ENCODE peak calls at places on chromosomes 13 and 19, in six cellular contexts. Q is GM23338, M is spleen, U is H1, B is breast epithelium, Y is GM12891. R is an unnamed sample.

GRCh38 chr13:66558511-66558910 is 671.6 kb downstream of the PCDH9 start:
- DNase-seq in Q (no peak), M (no peak), U (no peak), B (no peak), Y (no peak), R (no peak)

GRCh38 chr13:30978981-30979956 is 46.8 kb downstream of the TEX26 start:
- DNase-seq in Q (peak), M (no peak), U (peak), B (no peak), Y (no peak), R (peak)

GRCh38 chr13:45156565-45157361 is 36.5 kb downstream of the GTF2F2 start:
- DNase-seq in Q (no peak), M (no peak), U (no peak), B (no peak), Y (no peak), R (no peak)

GRCh38 chr19:56508282-56508778 is 675 bp downstream of the ZNF471 start:
- DNase-seq in Q (no peak), M (no peak), U (no peak), B (no peak), Y (no peak), R (no peak)

GRCh38 chr13:90315061-90315460 is 1032.4 kb upstream of the MIR17HG start:
- DNase-seq in Q (peak), M (no peak), U (no peak), B (no peak), Y (no peak), R (no peak)

GRCh38 chr13:96141032-96141431 is 51.1 kb downstream of the HS6ST3 start:
- DNase-seq in Q (peak), M (no peak), U (no peak), B (no peak), Y (no peak), R (no peak)

GRCh38 chr13:75872970-75873369 is 236.8 kb downstream of the LMO7 start:
- DNase-seq in Q (no peak), M (no peak), U (no peak), B (no peak), Y (no peak), R (no peak)

GRCh38 chr13:43289458-43290255 is 266.3 kb downstream of the DNAJC15 start:
- DNase-seq in Q (no peak), M (no peak), U (no peak), B (no peak), Y (no peak), R (no peak)

GRCh38 chr13:114334305-114335053 is 20.2 kb downstream of the CHAMP1 start:
- DNase-seq in Q (no peak), M (no peak), U (no peak), B (no peak), Y (no peak), R (no peak)

DNA sequence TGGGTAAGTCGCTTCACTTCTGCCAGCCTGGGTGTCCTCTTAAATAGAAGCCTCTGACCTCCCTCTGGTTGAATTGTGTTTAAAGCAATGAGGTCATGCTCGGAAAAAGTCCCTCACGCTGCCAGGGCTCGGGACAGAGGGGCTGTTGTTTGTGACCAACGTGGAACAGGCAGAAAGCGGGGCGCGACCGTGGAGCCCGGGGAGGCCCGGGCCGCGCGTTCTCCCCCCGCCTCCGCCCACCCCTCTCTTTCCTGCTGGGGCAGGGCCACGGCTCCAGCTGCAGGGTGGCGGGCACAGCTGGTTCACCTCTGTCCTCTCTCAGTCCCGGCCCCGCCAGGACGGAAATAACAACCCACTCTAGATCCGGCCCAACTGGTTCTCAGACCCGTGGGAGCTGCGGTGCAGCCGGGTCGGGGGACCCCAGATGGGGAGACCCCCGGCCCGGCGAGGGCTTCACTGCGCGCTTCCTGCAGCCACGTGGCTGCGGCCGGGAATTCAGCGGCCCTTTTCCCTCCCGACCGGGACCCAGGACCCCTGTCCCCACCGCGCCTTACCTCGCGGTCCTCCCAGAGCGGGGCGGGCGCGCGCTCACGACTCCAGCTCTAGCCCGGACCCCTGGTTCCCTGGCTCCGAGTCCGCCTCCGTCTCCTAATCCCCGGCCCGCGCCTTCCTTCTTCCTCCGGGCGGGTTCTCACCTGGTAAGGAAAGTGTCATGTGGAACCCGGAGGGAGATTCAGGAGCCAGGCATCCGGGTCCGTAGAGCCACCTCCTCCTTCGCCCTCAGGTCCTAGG is 1.9 kb downstream of the CDC42EP5 start:
- DNase-seq in Q (peak), M (peak), U (peak), B (no peak), Y (no peak), R (peak)
- TF ChIP-seq POLR2AphosphoS5 in Q (no peak), M (no peak), U (no peak), B (peak), Y (no peak), R (peak)

DNA sequence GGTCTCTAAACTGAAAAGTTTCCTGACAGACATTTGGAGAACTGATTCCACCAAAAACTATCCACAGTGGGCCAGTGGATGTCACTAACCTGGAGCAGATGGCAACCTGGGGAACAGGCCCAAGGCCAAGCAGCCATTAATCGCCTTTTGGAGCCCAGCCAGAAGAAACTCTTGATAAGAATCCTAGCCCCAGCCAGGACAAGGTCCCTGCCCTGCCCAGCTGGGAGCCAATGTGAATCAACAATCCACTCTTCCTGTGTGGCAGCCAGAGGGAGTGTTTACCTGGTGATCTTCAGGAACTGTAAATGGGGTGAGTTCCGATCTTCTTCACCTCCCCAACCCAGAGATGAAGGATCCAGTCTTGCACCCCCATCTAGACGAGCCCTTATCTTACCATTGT is 14.5 kb upstream of the IGSF23 start:
- DNase-seq in Q (no peak), M (no peak), U (no peak), B (no peak), Y (no peak), R (no peak)
- TF ChIP-seq POLR2AphosphoS5 in Q (no peak), M (no peak), U (no peak), B (no peak), Y (no peak), R (no peak)

DNA sequence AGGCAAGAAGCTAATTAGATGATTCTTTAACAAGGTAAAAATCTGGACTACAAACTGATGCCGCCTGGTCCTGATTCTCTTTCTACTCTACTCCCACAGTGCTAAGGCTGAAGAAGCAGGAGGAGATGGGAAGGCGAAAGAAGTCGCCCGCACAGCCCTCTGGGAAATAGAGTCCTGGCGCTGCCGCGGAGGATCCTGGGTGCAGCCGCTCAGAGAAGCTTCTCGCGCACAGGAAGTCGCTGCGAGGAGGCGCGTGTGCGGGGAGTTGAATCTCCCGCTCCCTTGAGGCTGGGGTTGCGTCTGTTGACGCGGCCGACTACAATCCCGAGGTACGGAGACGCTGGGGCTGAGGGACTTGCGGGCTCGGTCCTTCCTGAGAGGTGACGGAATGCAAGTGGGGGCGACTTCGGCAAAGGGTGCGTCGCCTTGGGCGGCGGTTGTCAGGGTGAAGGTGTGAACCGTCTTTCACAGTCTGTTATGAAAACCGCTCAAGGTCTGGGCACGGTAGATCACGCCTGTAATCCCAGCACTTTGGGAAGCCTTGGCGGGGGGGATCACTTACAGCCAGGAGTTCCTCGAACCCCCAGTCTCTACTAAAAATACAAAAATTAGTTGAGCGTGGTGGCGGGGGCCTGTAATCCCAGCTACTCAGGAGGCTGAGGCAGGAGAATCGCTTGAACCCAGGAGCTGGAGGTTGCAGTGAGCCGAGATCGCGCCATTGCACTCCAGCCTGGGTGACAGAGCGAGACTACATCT is at the start of gene ZNF473:
- DNase-seq in Q (peak), M (peak), U (peak), B (peak), Y (peak), R (no peak)
- TF ChIP-seq POLR2AphosphoS5 in Q (peak), M (peak), U (peak), B (peak), Y (peak), R (peak)

DNA sequence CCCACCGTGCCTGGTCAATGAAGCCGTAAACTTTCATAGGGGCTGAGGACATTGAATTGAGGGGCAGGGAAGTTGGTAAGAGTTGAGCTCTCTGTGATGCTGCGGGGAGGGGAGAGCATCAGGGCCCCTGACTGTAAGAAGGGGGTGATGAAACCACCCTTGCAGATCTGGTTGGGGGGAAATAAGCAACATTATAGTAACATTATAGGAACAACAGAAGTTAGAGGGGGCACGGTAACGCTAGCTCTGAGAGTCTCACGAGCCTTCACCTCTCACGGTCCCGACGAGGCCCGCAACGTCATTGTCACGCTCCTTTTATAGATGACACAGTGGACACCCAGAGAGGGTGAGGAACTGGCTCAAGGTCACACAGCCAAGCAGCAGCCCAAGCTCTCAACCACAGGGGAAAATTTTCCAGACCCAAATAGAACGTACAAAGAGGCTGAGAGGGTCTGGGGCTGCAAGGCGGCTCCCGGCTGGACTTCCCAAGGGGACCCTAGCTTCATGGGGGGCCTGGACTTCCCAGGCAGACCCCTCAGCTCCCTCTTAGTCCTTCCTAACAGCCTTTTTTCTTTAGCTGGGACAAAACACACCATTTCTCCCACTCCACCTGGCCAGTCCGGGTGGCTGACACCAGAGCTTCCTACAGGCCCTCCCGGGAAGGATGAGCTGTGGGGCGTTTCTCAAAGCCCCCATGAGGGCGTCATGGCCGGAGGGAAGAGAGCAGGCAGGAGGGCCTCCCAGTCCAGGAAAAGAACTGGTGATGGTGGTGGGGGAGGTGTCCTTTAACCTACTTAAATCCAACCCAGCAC is 4.1 kb downstream of the TLE5 start:
- DNase-seq in Q (no peak), M (no peak), U (no peak), B (no peak), Y (no peak), R (no peak)
- TF ChIP-seq POLR2AphosphoS5 in Q (no peak), M (peak), U (no peak), B (no peak), Y (no peak), R (no peak)

DNA sequence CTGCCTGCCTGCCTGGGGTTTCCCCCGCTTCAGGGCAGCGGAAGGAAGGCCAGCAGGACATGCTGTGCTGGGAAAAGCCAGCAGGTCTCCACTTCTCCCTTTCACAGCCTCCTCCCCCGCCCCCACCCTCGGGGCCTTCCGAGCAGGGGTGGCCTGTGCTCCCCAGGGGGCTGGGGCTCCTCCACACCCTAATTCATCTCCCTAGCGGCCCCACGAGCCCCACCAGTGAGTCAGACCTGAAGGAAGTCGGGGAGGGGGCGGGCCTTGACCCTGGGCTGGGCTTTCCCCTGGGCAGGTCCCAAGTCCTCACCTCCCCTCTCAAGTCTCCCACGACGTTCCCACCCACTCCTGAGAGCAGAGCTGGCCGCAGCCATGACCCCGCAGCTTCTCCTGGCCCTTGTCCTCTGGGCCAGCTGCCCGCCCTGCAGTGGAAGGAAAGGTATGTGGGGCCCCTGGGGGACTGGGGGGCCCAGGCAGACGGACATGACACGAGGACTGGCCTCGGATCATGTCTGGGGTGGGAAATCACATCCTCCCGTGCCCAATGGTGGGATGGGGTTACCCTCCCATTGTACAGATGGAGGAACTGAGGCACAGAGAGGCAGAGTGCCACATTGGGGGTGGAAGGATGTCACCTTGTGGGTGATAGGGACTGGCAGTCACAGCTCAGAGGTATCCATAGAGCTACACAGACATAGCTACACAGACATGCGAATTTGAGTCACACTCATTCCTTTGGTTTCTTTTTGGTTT is at the start of gene EBI3:
- DNase-seq in Q (peak), M (peak), U (no peak), B (no peak), Y (peak), R (peak)
- TF ChIP-seq POLR2AphosphoS5 in Q (no peak), M (peak), U (no peak), B (no peak), Y (no peak), R (no peak)